ENCODE peak calls at places on chromosomes 12 and 14, in five cellular contexts. One of them, this sample, is unnamed.
A peak's percentile ranks its signal among the peaks of the same experiment; 100 is the strongest.

GRCh38 chr14:93104961-93105360 is 10.8 kb downstream of the ITPK1 start:
- DNase-seq in mesenchymal stem cell: no peak
- DNase-seq in colonic mucosa: no peak
- DNase-seq in H9: peak; percentile 69
- DNase-seq in mesendoderm: peak; percentile 62
- DNase-seq in this sample: no peak

GRCh38 chr14:85195872-85196477 is 334.0 kb upstream of the FLRT2 start:
- DNase-seq in mesenchymal stem cell: peak; percentile 17
- DNase-seq in colonic mucosa: no peak
- DNase-seq in H9: no peak
- DNase-seq in mesendoderm: peak; percentile 16
- DNase-seq in this sample: peak; percentile 47

GRCh38 chr14:21768116-21768874 is 94.7 kb upstream of the OR4E1 start:
- DNase-seq in mesenchymal stem cell: peak; percentile 14
- DNase-seq in colonic mucosa: no peak
- DNase-seq in H9: peak; percentile 58
- DNase-seq in mesendoderm: peak; percentile 86
- DNase-seq in this sample: peak; percentile 12

GRCh38 chr12:54359762-54360351 is 4.4 kb downstream of the GPR84 start:
- DNase-seq in mesenchymal stem cell: no peak
- DNase-seq in colonic mucosa: no peak
- DNase-seq in H9: no peak
- DNase-seq in mesendoderm: no peak
- DNase-seq in this sample: no peak

GRCh38 chr14:90136904-90137303 is 75.1 kb downstream of the KCNK13 start:
- DNase-seq in mesenchymal stem cell: no peak
- DNase-seq in colonic mucosa: no peak
- DNase-seq in H9: no peak
- DNase-seq in mesendoderm: no peak
- DNase-seq in this sample: no peak

GRCh38 chr12:2160043-2160442 is 107.3 kb downstream of the CACNA1C start:
- DNase-seq in mesenchymal stem cell: peak; percentile 49
- DNase-seq in colonic mucosa: no peak
- DNase-seq in H9: no peak
- DNase-seq in mesendoderm: no peak
- DNase-seq in this sample: no peak

GRCh38 chr14:95293474-95293873 is 26.2 kb downstream of the CLMN start:
- DNase-seq in mesenchymal stem cell: no peak
- DNase-seq in colonic mucosa: no peak
- DNase-seq in H9: no peak
- DNase-seq in mesendoderm: no peak
- DNase-seq in this sample: no peak

GRCh38 chr12:117064049-117064448 is 35.2 kb downstream of the TESC start:
- DNase-seq in mesenchymal stem cell: no peak
- DNase-seq in colonic mucosa: no peak
- DNase-seq in H9: no peak
- DNase-seq in mesendoderm: no peak
- DNase-seq in this sample: no peak

GRCh38 chr14:85276829-85277228 is 253.1 kb upstream of the FLRT2 start:
- DNase-seq in mesenchymal stem cell: no peak
- DNase-seq in colonic mucosa: no peak
- DNase-seq in H9: no peak
- DNase-seq in mesendoderm: no peak
- DNase-seq in this sample: no peak

GRCh38 chr12:76627346-76628135 is 68.0 kb upstream of the OSBPL8 start:
- DNase-seq in mesenchymal stem cell: no peak
- DNase-seq in colonic mucosa: no peak
- DNase-seq in H9: no peak
- DNase-seq in mesendoderm: no peak
- DNase-seq in this sample: peak; percentile 35

GRCh38 chr12:111274820-111275219 is 94.1 kb downstream of the PHETA1 start:
- DNase-seq in mesenchymal stem cell: no peak
- DNase-seq in colonic mucosa: no peak
- DNase-seq in H9: no peak
- DNase-seq in mesendoderm: peak; percentile 48
- DNase-seq in this sample: peak; percentile 31

GRCh38 chr12:48817957-48818830 is at the start of gene CACNB3:
- DNase-seq in mesenchymal stem cell: peak; percentile 66
- DNase-seq in colonic mucosa: peak; percentile 84
- DNase-seq in H9: peak; percentile 93
- DNase-seq in mesendoderm: peak; percentile 79
- DNase-seq in this sample: peak; percentile 72

GRCh38 chr14:90556666-90557450 is 160.0 kb downstream of the CALM1 start:
- DNase-seq in mesenchymal stem cell: no peak
- DNase-seq in colonic mucosa: no peak
- DNase-seq in H9: no peak
- DNase-seq in mesendoderm: no peak
- DNase-seq in this sample: no peak

GRCh38 chr14:77478796-77479195 is 19.8 kb downstream of the ISM2 start:
- DNase-seq in mesenchymal stem cell: no peak
- DNase-seq in colonic mucosa: no peak
- DNase-seq in H9: no peak
- DNase-seq in mesendoderm: no peak
- DNase-seq in this sample: no peak

GRCh38 chr14:104297313-104297704 is 158.9 kb downstream of the KIF26A start:
- DNase-seq in mesenchymal stem cell: no peak
- DNase-seq in colonic mucosa: no peak
- DNase-seq in H9: no peak
- DNase-seq in mesendoderm: no peak
- DNase-seq in this sample: no peak

GRCh38 chr14:70254476-70254961 is 65.8 kb upstream of the SLC8A3 start:
- DNase-seq in mesenchymal stem cell: peak; percentile 3
- DNase-seq in colonic mucosa: peak; percentile 53
- DNase-seq in H9: peak; percentile 63
- DNase-seq in mesendoderm: peak; percentile 71
- DNase-seq in this sample: peak; percentile 35

GRCh38 chr12:116849216-116849615 is 32.0 kb downstream of the HRK start:
- DNase-seq in mesenchymal stem cell: no peak
- DNase-seq in colonic mucosa: no peak
- DNase-seq in H9: no peak
- DNase-seq in mesendoderm: no peak
- DNase-seq in this sample: no peak

GRCh38 chr12:108757842-108758241 is 26.5 kb upstream of the CORO1C start:
- DNase-seq in mesenchymal stem cell: no peak
- DNase-seq in colonic mucosa: no peak
- DNase-seq in H9: no peak
- DNase-seq in mesendoderm: no peak
- DNase-seq in this sample: no peak

GRCh38 chr14:55957950-55958349 is 160.3 kb upstream of the PELI2 start:
- DNase-seq in mesenchymal stem cell: no peak
- DNase-seq in colonic mucosa: no peak
- DNase-seq in H9: peak; percentile 67
- DNase-seq in mesendoderm: peak; percentile 34
- DNase-seq in this sample: no peak

GRCh38 chr12:91138337-91138905 is 27.1 kb upstream of the LUM start:
- DNase-seq in mesenchymal stem cell: peak; percentile 33
- DNase-seq in colonic mucosa: no peak
- DNase-seq in H9: no peak
- DNase-seq in mesendoderm: peak; percentile 30
- DNase-seq in this sample: peak; percentile 26

GRCh38 chr14:42606839-42607238 is 1000.2 kb downstream of the LRFN5 start:
- DNase-seq in mesenchymal stem cell: no peak
- DNase-seq in colonic mucosa: no peak
- DNase-seq in H9: no peak
- DNase-seq in mesendoderm: no peak
- DNase-seq in this sample: no peak

GRCh38 chr12:112261559-112261958 is 120.7 kb downstream of the HECTD4 start:
- DNase-seq in mesenchymal stem cell: no peak
- DNase-seq in colonic mucosa: no peak
- DNase-seq in H9: peak; percentile 66
- DNase-seq in mesendoderm: peak; percentile 56
- DNase-seq in this sample: no peak

GRCh38 chr12:103495783-103496456 is at the start of gene C12orf42:
- DNase-seq in mesenchymal stem cell: peak; percentile 11
- DNase-seq in colonic mucosa: peak; percentile 38
- DNase-seq in H9: peak; percentile 73
- DNase-seq in mesendoderm: peak; percentile 56
- DNase-seq in this sample: peak; percentile 47

GRCh38 chr14:70972107-70972976 is 65.1 kb downstream of the PCNX1 start:
- DNase-seq in mesenchymal stem cell: peak; percentile 86
- DNase-seq in colonic mucosa: peak; percentile 87
- DNase-seq in H9: peak; percentile 69
- DNase-seq in mesendoderm: peak; percentile 88
- DNase-seq in this sample: peak; percentile 82

GRCh38 chr14:79483472-79483871 is 727.8 kb downstream of the DIO2 start:
- DNase-seq in mesenchymal stem cell: peak; percentile 44
- DNase-seq in colonic mucosa: no peak
- DNase-seq in H9: no peak
- DNase-seq in mesendoderm: no peak
- DNase-seq in this sample: peak; percentile 3

GRCh38 chr14:75226755-75227544 is 50.5 kb upstream of the TMED10 start:
- DNase-seq in mesenchymal stem cell: no peak
- DNase-seq in colonic mucosa: peak; percentile 66
- DNase-seq in H9: no peak
- DNase-seq in mesendoderm: no peak
- DNase-seq in this sample: no peak

GRCh38 chr14:75232597-75232996 is 46.0 kb upstream of the FOS start:
- DNase-seq in mesenchymal stem cell: no peak
- DNase-seq in colonic mucosa: no peak
- DNase-seq in H9: no peak
- DNase-seq in mesendoderm: peak; percentile 77
- DNase-seq in this sample: no peak

GRCh38 chr14:75231320-75231719 is 47.3 kb upstream of the FOS start:
- DNase-seq in mesenchymal stem cell: no peak
- DNase-seq in colonic mucosa: no peak
- DNase-seq in H9: no peak
- DNase-seq in mesendoderm: no peak
- DNase-seq in this sample: no peak

GRCh38 chr14:75229923-75230792 is 48.5 kb upstream of the FOS start:
- DNase-seq in mesenchymal stem cell: peak; percentile 38
- DNase-seq in colonic mucosa: peak; percentile 66
- DNase-seq in H9: no peak
- DNase-seq in mesendoderm: peak; percentile 98
- DNase-seq in this sample: peak; percentile 66

GRCh38 chr14:75229576-75229922 is 49.1 kb upstream of the FOS start:
- DNase-seq in mesenchymal stem cell: no peak
- DNase-seq in colonic mucosa: peak; percentile 78
- DNase-seq in H9: no peak
- DNase-seq in mesendoderm: no peak
- DNase-seq in this sample: no peak
- H3K9ac ChIP-seq in mesenchymal stem cell: no peak overlapping the region
- H3K9ac ChIP-seq in colonic mucosa: no peak overlapping the region
- H3K9ac ChIP-seq in H9: no peak overlapping the region
- H3K9ac ChIP-seq in mesendoderm: no peak overlapping the region
- H3K9ac ChIP-seq in this sample: no peak overlapping the region

GRCh38 chr12:57090924-57091632 is 2.2 kb downstream of the NAB2 start:
- DNase-seq in mesenchymal stem cell: no peak
- DNase-seq in colonic mucosa: no peak
- DNase-seq in H9: no peak
- DNase-seq in mesendoderm: no peak
- DNase-seq in this sample: peak; percentile 78
- H3K9ac ChIP-seq in mesenchymal stem cell: peak overlapping the region; percentile 95
- H3K9ac ChIP-seq in colonic mucosa: peak overlapping the region; percentile 40
- H3K9ac ChIP-seq in H9: no peak overlapping the region
- H3K9ac ChIP-seq in mesendoderm: no peak overlapping the region
- H3K9ac ChIP-seq in this sample: peak overlapping the region; percentile 89

DNA sequence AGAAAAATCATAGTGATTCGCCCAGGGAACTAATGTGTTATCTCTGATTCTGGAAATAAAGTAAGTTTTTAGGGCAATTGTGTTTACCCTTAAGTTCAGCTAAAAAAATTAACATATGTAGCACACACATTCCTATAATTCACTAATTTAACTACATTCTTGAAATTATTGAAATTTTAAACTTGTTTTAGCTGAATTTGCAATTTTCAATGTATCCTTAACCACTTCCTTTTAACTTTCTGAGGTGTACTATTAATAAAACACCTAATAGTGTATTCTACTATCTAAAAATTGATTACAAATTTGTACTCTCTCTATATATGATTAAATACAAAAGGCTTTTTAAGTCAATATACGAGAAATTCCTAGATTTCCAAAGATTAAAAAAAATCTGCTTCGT is 2.2 kb downstream of the KLHL28 start:
- DNase-seq in mesenchymal stem cell: no peak
- DNase-seq in colonic mucosa: no peak
- DNase-seq in H9: no peak
- DNase-seq in mesendoderm: no peak
- DNase-seq in this sample: no peak
- H3K9ac ChIP-seq in mesenchymal stem cell: peak overlapping the region; percentile 94
- H3K9ac ChIP-seq in colonic mucosa: no peak overlapping the region
- H3K9ac ChIP-seq in H9: no peak overlapping the region
- H3K9ac ChIP-seq in mesendoderm: no peak overlapping the region
- H3K9ac ChIP-seq in this sample: peak overlapping the region; percentile 93

GRCh38 chr12:105444809-105445102 is 114.3 kb downstream of the C12orf75 start:
- DNase-seq in mesenchymal stem cell: no peak
- DNase-seq in colonic mucosa: no peak
- DNase-seq in H9: no peak
- DNase-seq in mesendoderm: no peak
- DNase-seq in this sample: peak; percentile 29
- H3K9ac ChIP-seq in mesenchymal stem cell: no peak overlapping the region
- H3K9ac ChIP-seq in colonic mucosa: no peak overlapping the region
- H3K9ac ChIP-seq in H9: no peak overlapping the region
- H3K9ac ChIP-seq in mesendoderm: no peak overlapping the region
- H3K9ac ChIP-seq in this sample: no peak overlapping the region